ENCODE peak calls at places on chromosomes 2 and 18, in eight cellular contexts. I is sigmoid colon; L is neural progenitor cell; H is transverse colon; Q is CD8-positive, alpha-beta T cell; O is left ventricle myocardium inferior; C is K562; K is suprapubic skin. S is an unnamed sample. For H3K36me3, the result is how much of the 10 kb centered on the place peaks cover.

GRCh38 chr2:127672341-127673303 is 2.7 kb downstream of the LIMS2 start:
- DNase-seq in Q (no peak), C (no peak), H (no peak), O (no peak), I (peak), K (peak), L (no peak), S (no peak)

GRCh38 chr18:22552899-22553460 is 135.3 kb upstream of the CTAGE1 start:
- DNase-seq in K (no peak), I (no peak), L (no peak), C (no peak), H (no peak), Q (no peak), O (no peak), S (no peak)

GRCh38 chr2:200585730-200586643 is at the start of gene AOX1:
- DNase-seq in I (peak), L (peak), C (no peak), H (peak), K (peak), O (peak), Q (peak), S (no peak)

GRCh38 chr2:55157474-55157884 is 74.6 kb downstream of the CLHC1 start:
- DNase-seq in L (no peak), I (no peak), Q (no peak), C (peak), O (no peak), H (no peak), K (no peak), S (no peak)

GRCh38 chr18:11587846-11588245 is 21.6 kb upstream of the SLC35G4 start:
- DNase-seq in I (no peak), H (no peak), K (no peak), O (no peak), Q (no peak), L (no peak), C (no peak), S (no peak)

GRCh38 chr2:174711206-174711605 is 53.1 kb downstream of the CHRNA1 start:
- DNase-seq in I (no peak), Q (no peak), K (no peak), C (no peak), L (no peak), O (no peak), H (no peak), S (no peak)

GRCh38 chr2:102142829-102143449 is 393 bp downstream of the IL1R1 start:
- DNase-seq in L (no peak), K (no peak), I (peak), Q (no peak), C (peak), H (no peak), O (no peak), S (no peak)

GRCh38 chr18:63202814-63203213 is 116.8 kb downstream of the BCL2 start:
- DNase-seq in K (no peak), I (no peak), Q (no peak), H (no peak), O (no peak), C (no peak), L (no peak), S (no peak)

GRCh38 chr18:45173799-45174519 is 441.3 kb upstream of the SLC14A2 start:
- DNase-seq in L (no peak), K (no peak), I (no peak), H (no peak), C (no peak), O (no peak), Q (no peak), S (no peak)

GRCh38 chr18:62364558-62364957 is 39.4 kb downstream of the TNFRSF11A start:
- DNase-seq in H (no peak), I (no peak), O (no peak), L (no peak), Q (no peak), K (no peak), C (no peak), S (no peak)

GRCh38 chr2:7899241-7899640 is 782.6 kb upstream of the ID2 start:
- DNase-seq in H (no peak), O (no peak), I (no peak), K (no peak), C (no peak), Q (no peak), L (no peak), S (no peak)

GRCh38 chr2:201234167-201235139 is 25.9 kb upstream of the CASP8 start:
- DNase-seq in K (no peak), Q (peak), C (no peak), L (no peak), O (no peak), H (no peak), I (no peak), S (no peak)

GRCh38 chr2:235562065-235562747 is 68.4 kb downstream of the AGAP1 start:
- DNase-seq in L (peak), H (no peak), I (no peak), Q (no peak), C (no peak), O (no peak), K (no peak), S (no peak)

GRCh38 chr2:136057802-136058140 is 60.2 kb downstream of the CXCR4 start:
- DNase-seq in I (no peak), C (no peak), O (no peak), H (no peak), K (no peak), Q (no peak), L (no peak), S (no peak)

GRCh38 chr18:80193701-80194100 is 53.6 kb downstream of the PARD6G start:
- DNase-seq in C (no peak), O (no peak), I (no peak), H (no peak), L (no peak), K (no peak), Q (no peak), S (no peak)

GRCh38 chr2:220394433-220394832 is 767.0 kb downstream of the SLC4A3 start:
- DNase-seq in H (no peak), Q (no peak), C (no peak), K (no peak), I (no peak), O (peak), L (no peak), S (no peak)

GRCh38 chr2:38035968-38036367 is 40.0 kb downstream of the CYP1B1 start:
- DNase-seq in Q (no peak), I (no peak), H (no peak), L (no peak), K (no peak), O (no peak), C (no peak), S (no peak)

GRCh38 chr2:199278099-199278498 is 179.6 kb downstream of the SATB2 start:
- DNase-seq in O (no peak), K (no peak), C (peak), H (no peak), L (peak), I (no peak), Q (no peak), S (no peak)

GRCh38 chr2:191066281-191067233 is 52.6 kb upstream of the STAT1 start:
- DNase-seq in C (no peak), Q (no peak), K (no peak), L (no peak), H (no peak), I (no peak), O (no peak), S (no peak)

GRCh38 chr2:237861875-237862527 is 2.6 kb downstream of the RAMP1 start:
- DNase-seq in C (no peak), O (no peak), I (peak), L (no peak), K (no peak), Q (no peak), H (no peak), S (no peak)

GRCh38 chr2:393711-394696 is 106.1 kb upstream of the ALKAL2 start:
- DNase-seq in O (no peak), L (no peak), Q (peak), C (peak), I (no peak), H (peak), K (no peak), S (peak)

GRCh38 chr2:19073522-19073921 is 284.9 kb downstream of the OSR1 start:
- DNase-seq in L (peak), C (no peak), Q (no peak), K (no peak), O (peak), H (no peak), I (no peak), S (no peak)

GRCh38 chr18:55233850-55234249 is 274.6 kb upstream of the CCDC68 start:
- DNase-seq in O (no peak), H (no peak), Q (no peak), K (no peak), L (no peak), I (no peak), C (no peak), S (no peak)

GRCh38 chr2:84969511-84970265 is 1.3 kb upstream of the KCMF1 start:
- DNase-seq in I (peak), C (no peak), L (peak), K (no peak), Q (peak), O (no peak), H (no peak), S (peak)

GRCh38 chr2:165113414-165113813 is 90.4 kb downstream of the SCN3A start:
- DNase-seq in K (no peak), C (no peak), Q (no peak), H (no peak), I (no peak), O (no peak), L (no peak), S (no peak)

GRCh38 chr18:36333418-36333817 is 35.9 kb downstream of the FHOD3 start:
- DNase-seq in Q (no peak), L (no peak), K (no peak), C (no peak), H (no peak), I (no peak), O (no peak), S (no peak)

GRCh38 chr2:205651719-205652118 is 30.6 kb upstream of the NRP2 start:
- DNase-seq in I (no peak), C (no peak), H (no peak), K (no peak), L (no peak), Q (no peak), O (no peak), S (no peak)
- H3K27ac ChIP-seq in I (no peak), C (no peak), H (no peak), K (no peak), L (no peak), Q (no peak), O (no peak), S (no peak)

DNA sequence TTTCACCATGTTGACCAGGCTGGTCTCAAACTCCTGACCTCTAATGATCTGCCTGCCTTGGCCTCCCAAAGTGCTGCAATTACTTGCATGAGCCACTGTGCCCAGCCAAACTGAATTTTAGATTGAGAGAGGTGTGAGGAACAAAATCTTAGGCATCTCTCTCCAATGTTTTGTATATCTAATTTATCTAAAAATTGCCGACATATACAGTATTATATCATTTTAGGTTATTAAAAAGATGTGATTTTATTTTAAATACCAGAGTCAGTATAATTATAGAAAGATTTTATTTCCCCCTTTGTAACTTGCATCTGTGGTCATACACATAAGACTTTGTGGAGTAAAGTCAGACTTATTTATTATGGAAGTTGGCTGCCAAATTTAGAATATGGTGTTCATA is 10.1 kb downstream of the PMS1 start:
- DNase-seq in C (no peak), K (no peak), L (no peak), O (no peak), I (no peak), Q (no peak), H (no peak), S (no peak)
- H3K36me3 ChIP-seq in C (half or more), K (under half), L (under half), O (half or more), I (half or more), Q (under half), H (under half), S (under half)

DNA sequence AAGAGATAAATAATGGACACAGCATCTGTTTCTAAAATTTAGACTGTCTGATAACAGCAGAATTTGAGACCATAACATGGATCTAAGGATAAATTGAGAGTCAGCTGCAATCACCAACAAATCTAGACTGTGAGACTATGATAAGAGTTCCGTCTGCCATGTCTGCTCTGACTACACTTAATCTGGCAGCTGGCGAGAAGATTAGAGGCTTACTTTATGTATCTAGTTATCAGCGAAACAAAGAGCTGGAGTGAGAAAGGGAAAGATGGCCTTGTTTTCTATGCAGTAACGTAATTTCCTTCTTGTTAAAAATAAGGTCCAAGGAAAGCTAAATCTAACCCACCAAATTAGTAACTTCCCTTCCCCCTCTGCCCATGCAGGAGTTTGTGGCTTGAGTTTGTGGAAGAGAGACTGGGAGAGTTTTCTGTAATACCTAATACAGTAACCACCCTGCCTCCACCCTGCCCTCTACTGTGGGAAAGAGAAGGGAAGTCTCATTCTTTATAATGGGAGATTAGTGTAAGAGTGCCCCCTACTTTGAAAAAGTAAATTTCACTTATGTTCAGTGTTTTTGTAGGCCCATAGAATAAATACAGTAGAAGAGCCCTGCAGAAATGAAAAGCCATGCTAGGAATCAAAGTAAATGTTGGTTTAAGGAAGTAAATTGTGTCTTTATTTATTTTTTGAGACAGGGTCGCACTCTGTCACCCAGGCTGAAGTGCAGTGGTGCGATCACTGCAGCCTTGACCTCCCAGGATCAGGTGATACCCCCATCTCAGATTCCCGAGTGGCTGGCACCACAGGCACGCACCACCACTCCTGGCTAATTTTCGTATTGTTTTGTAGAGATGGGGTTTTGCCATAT is 27.5 kb downstream of the EML4 start:
- DNase-seq in H (peak), K (no peak), Q (peak), L (peak), I (no peak), O (no peak), C (peak), S (peak)
- H3K27ac ChIP-seq in H (peak), K (no peak), Q (no peak), L (peak), I (no peak), O (no peak), C (peak), S (no peak)

GRCh38 chr2:86765308-86765695 is 25.4 kb downstream of the CD8A start:
- DNase-seq in C (no peak), Q (no peak), I (no peak), L (no peak), O (no peak), K (no peak), H (no peak), S (no peak)
- H3K36me3 ChIP-seq in C (under half), Q (under half), I (under half), L (under half), O (under half), K (under half), H (under half), S (under half)